ENCODE peak calls at places on chromosomes 1 and 21, in nine cellular contexts. P is heart left ventricle, H is transverse colon, J is adrenal gland, D is tibial nerve, S is esophagus muscularis mucosa, U is gastrocnemius medialis, M is ovary, Q is body of pancreas. F is an unnamed sample. For H3K36me3, the result is how much of the 10 kb centered on the place peaks cover.

GRCh38 chr1:10969267-10969970 is 43.0 kb upstream of the TARDBP start:
- DNase-seq in H (no peak), P (no peak), U (no peak), S (no peak), M (no peak), J (no peak), D (no peak), Q (no peak), F (no peak)

GRCh38 chr21:40548134-40548533 is 298.8 kb downstream of the DSCAM start:
- DNase-seq in S (peak), H (no peak), P (no peak), U (no peak), J (no peak), D (no peak), Q (no peak), M (no peak), F (no peak)

GRCh38 chr21:44531606-44532128 is 8.3 kb downstream of the KRTAP10-1 start:
- DNase-seq in D (no peak), M (no peak), U (no peak), J (no peak), Q (peak), S (no peak), H (peak), P (peak), F (peak)

GRCh38 chr1:54547601-54548388 is at the start of gene ACOT11:
- DNase-seq in U (peak), J (peak), S (no peak), M (peak), P (peak), D (peak), Q (peak), H (peak), F (no peak)

GRCh38 chr1:15196069-15196468 is 42.5 kb downstream of the TMEM51 start:
- DNase-seq in S (no peak), D (no peak), J (no peak), U (no peak), Q (no peak), P (no peak), H (no peak), M (no peak), F (no peak)

GRCh38 chr1:65681101-65681500 is 111.6 kb upstream of the PDE4B start:
- DNase-seq in H (no peak), J (no peak), Q (no peak), S (no peak), U (no peak), P (no peak), M (no peak), D (no peak), F (no peak)

GRCh38 chr1:107572674-107573205 is 392.2 kb downstream of the VAV3 start:
- DNase-seq in P (no peak), U (no peak), Q (no peak), M (no peak), H (no peak), J (no peak), D (peak), S (no peak), F (no peak)

GRCh38 chr1:178273707-178274410 is 180.0 kb downstream of the RASAL2 start:
- DNase-seq in J (no peak), D (no peak), H (no peak), S (no peak), Q (no peak), P (no peak), U (no peak), M (no peak), F (no peak)

DNA sequence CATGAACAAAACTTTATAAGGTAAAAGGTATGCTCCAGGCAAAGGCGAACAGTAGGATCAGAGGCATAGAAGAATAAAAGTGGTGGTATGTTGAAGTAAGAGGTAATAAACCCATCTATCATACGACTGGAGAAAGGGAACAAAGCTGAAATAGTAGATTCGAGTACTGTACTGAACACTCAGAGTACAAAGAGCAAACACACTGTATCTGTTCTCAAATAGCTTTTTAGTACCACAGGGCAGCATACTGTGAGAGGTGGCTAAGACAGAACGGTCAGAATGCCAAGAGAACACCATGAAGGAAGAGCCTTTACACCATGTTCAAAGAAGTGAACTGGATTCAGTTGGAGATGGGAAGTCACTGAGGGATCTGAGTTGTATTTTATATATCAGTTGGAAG is 83.2 kb downstream of the EPS15 start:
- DNase-seq in D (no peak), S (no peak), M (no peak), P (no peak), H (no peak), J (no peak), U (no peak), Q (no peak), F (no peak)
- H3K36me3 ChIP-seq in D (under half), S (under half), M (under half), P (under half), H (under half), J (under half), U (under half), Q (under half), F (under half)

GRCh38 chr1:3026581-3027511 is 5.6 kb downstream of the ACTRT2 start:
- DNase-seq in J (no peak), D (no peak), U (no peak), Q (no peak), S (no peak), M (peak), P (no peak), H (peak), F (no peak)
- TF ChIP-seq POLR2A in J (no peak), D (no peak), U (no peak), Q (no peak), S (no peak), M (no peak), P (no peak), H (no peak), F (no peak)

GRCh38 chr1:153942766-153943549 is 3.6 kb downstream of the DENND4B start:
- DNase-seq in U (no peak), P (no peak), Q (no peak), S (no peak), H (no peak), M (no peak), D (no peak), J (no peak), F (no peak)
- H3K36me3 ChIP-seq in U (under half), P (under half), Q (under half), S (half or more), H (under half), M (under half), D (under half), J (under half), F (under half)

DNA sequence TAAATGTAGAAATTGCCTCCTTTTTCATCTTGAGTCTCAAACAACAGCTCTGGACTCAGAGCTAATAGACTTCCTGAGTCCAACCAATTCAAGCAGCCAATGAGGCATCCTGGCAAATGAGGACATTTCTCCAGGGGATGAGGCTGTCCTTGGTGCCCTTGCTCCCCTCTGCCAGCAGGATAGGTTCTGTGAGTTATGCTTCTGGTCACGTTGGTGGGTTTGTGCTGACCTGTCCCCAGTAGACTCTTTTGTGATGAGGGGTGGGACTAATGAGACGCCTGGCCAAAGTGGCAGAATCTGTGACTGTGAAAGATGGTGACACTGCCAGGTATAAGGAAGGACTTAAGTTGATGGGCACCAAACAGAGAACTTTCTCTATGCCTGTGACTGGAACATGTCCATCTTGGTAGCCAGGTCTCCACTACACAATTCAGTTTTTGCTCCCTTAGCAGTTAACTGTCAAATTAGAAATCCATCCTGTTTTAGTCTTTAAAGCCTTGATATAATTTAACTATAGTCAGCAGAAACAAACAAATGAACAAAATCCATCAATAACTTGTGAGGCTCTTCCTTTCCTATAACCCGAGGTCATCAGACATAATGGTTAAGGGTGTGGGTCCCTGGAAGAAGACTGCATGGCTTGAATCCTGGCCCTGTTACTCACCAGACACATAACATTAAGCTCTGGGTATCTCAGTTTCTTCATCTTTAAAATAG is 35.7 kb upstream of the THEM4 start:
- DNase-seq in J (no peak), Q (no peak), H (no peak), M (no peak), U (no peak), P (no peak), D (no peak), S (peak), F (no peak)
- TF ChIP-seq POLR2A in J (no peak), Q (no peak), H (no peak), M (no peak), U (no peak), P (no peak), D (no peak), S (no peak), F (no peak)

F was measured in Peyer's patch.